ENCODE peak calls at places on chromosomes 6 and 20, in four cellular contexts. One of them, this sample, is unnamed. For H3K27me3, the result is how much of the 10 kb centered on the place peaks cover.

GRCh38 chr6:44649365-44650025 is 262.0 kb downstream of the CDC5L start:
- DNase-seq in mammary epithelial cell: peak
- DNase-seq in fibroblast of lung: peak
- DNase-seq in left lung: no peak
- DNase-seq in this sample: no peak

GRCh38 chr6:116229287-116229913 is 24.5 kb downstream of the TSPYL4 start:
- DNase-seq in mammary epithelial cell: no peak
- DNase-seq in fibroblast of lung: peak
- DNase-seq in left lung: no peak
- DNase-seq in this sample: no peak

GRCh38 chr20:8172191-8172590 is 40.1 kb downstream of the PLCB1 start:
- DNase-seq in mammary epithelial cell: no peak
- DNase-seq in fibroblast of lung: no peak
- DNase-seq in left lung: no peak
- DNase-seq in this sample: no peak

GRCh38 chr6:111736005-111736607 is 130.4 kb upstream of the TRAF3IP2 start:
- DNase-seq in mammary epithelial cell: no peak
- DNase-seq in fibroblast of lung: no peak
- DNase-seq in left lung: no peak
- DNase-seq in this sample: no peak

GRCh38 chr6:146194434-146194833 is 165.6 kb downstream of the GRM1 start:
- DNase-seq in mammary epithelial cell: no peak
- DNase-seq in fibroblast of lung: no peak
- DNase-seq in left lung: no peak
- DNase-seq in this sample: no peak

GRCh38 chr6:89662659-89663223 is 24.2 kb upstream of the LYRM2 start:
- DNase-seq in mammary epithelial cell: no peak
- DNase-seq in fibroblast of lung: no peak
- DNase-seq in left lung: no peak
- DNase-seq in this sample: no peak

GRCh38 chr6:90297124-90297865 is 652 bp upstream of the BACH2 start:
- DNase-seq in mammary epithelial cell: no peak
- DNase-seq in fibroblast of lung: no peak
- DNase-seq in left lung: no peak
- DNase-seq in this sample: no peak

GRCh38 chr20:35595456-35595855 is 20.2 kb upstream of the SPAG4 start:
- DNase-seq in mammary epithelial cell: no peak
- DNase-seq in fibroblast of lung: no peak
- DNase-seq in left lung: peak
- DNase-seq in this sample: no peak

GRCh38 chr20:48605364-48606116 is 222.3 kb downstream of the PREX1 start:
- DNase-seq in mammary epithelial cell: no peak
- DNase-seq in fibroblast of lung: no peak
- DNase-seq in left lung: no peak
- DNase-seq in this sample: peak

GRCh38 chr20:41408131-41408789 is 41.6 kb upstream of the EMILIN3 start:
- DNase-seq in mammary epithelial cell: no peak
- DNase-seq in fibroblast of lung: no peak
- DNase-seq in left lung: no peak
- DNase-seq in this sample: no peak

GRCh38 chr6:156910011-156910334 is 132.8 kb downstream of the ARID1B start:
- DNase-seq in mammary epithelial cell: no peak
- DNase-seq in fibroblast of lung: no peak
- DNase-seq in left lung: no peak
- DNase-seq in this sample: no peak

GRCh38 chr6:111800468-111800760 is 72.8 kb downstream of the FYN start:
- DNase-seq in mammary epithelial cell: no peak
- DNase-seq in fibroblast of lung: no peak
- DNase-seq in left lung: no peak
- DNase-seq in this sample: no peak

GRCh38 chr6:149032599-149033405 is 284.7 kb upstream of the TAB2 start:
- DNase-seq in mammary epithelial cell: peak
- DNase-seq in fibroblast of lung: peak
- DNase-seq in left lung: no peak
- DNase-seq in this sample: no peak

GRCh38 chr6:69863766-69864165 is 2.6 kb upstream of the COL19A1 start:
- DNase-seq in mammary epithelial cell: no peak
- DNase-seq in fibroblast of lung: no peak
- DNase-seq in left lung: no peak
- DNase-seq in this sample: no peak

GRCh38 chr20:20463933-20464374 is 96.0 kb downstream of the INSM1 start:
- DNase-seq in mammary epithelial cell: no peak
- DNase-seq in fibroblast of lung: no peak
- DNase-seq in left lung: no peak
- DNase-seq in this sample: no peak

GRCh38 chr20:24379116-24379927 is 90.1 kb upstream of the SYNDIG1 start:
- DNase-seq in mammary epithelial cell: peak
- DNase-seq in fibroblast of lung: peak
- DNase-seq in left lung: peak
- DNase-seq in this sample: no peak

DNA sequence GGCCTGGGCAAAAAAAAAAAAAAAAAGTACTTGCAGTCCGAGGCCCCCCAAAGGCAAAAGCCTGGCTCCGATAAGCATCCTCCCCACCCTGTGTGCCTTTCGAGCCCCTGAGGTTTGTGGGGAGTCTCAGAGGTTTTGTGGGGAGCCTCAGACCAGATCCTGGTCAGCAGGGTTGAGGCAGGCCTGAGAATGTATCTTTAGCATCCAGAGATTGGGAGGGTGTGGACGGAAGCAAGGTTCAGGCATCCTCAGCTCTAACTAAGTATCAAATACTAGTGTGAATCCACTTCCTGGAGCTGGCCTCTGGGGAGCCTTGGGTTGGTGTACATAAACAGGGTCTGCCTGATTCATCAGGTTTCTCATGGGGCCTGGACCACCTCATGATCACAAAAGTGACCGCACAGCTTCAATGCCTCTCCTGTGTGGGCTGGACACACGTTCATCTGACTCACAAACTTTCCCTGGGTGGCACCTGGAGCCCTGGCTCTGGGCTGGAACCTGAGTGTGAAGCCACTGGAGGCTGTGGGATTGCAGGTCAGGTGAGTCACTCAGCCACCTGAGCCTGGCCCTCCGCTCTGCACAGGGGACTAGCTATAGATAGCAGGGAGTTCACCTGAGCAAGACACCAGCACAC is 24.4 kb downstream of the PCMTD2 start:
- DNase-seq in mammary epithelial cell: peak
- DNase-seq in fibroblast of lung: no peak
- DNase-seq in left lung: peak
- DNase-seq in this sample: no peak
- H3K27me3 ChIP-seq in mammary epithelial cell: under half
- H3K27me3 ChIP-seq in fibroblast of lung: under half
- H3K27me3 ChIP-seq in left lung: under half
- H3K27me3 ChIP-seq in this sample: under half

GRCh38 chr20:50378170-50379000 is 131.8 kb upstream of the PTPN1 start:
- DNase-seq in mammary epithelial cell: no peak
- DNase-seq in fibroblast of lung: no peak
- DNase-seq in left lung: no peak
- DNase-seq in this sample: no peak
- H3K4me3 ChIP-seq in mammary epithelial cell: no peak
- H3K4me3 ChIP-seq in fibroblast of lung: peak
- H3K4me3 ChIP-seq in left lung: peak
- H3K4me3 ChIP-seq in this sample: peak

GRCh38 chr20:21702553-21703467 is 2.7 kb upstream of the PAX1 start:
- DNase-seq in mammary epithelial cell: peak
- DNase-seq in fibroblast of lung: peak
- DNase-seq in left lung: no peak
- DNase-seq in this sample: no peak

GRCh38 chr20:21703740-21704407 is 1.6 kb upstream of the PAX1 start:
- DNase-seq in mammary epithelial cell: no peak
- DNase-seq in fibroblast of lung: no peak
- DNase-seq in left lung: no peak
- DNase-seq in this sample: no peak

GRCh38 chr20:21706345-21707195 is 1.1 kb downstream of the PAX1 start:
- DNase-seq in mammary epithelial cell: no peak
- DNase-seq in fibroblast of lung: no peak
- DNase-seq in left lung: no peak
- DNase-seq in this sample: no peak

GRCh38 chr20:21705466-21706344 is at the start of gene PAX1:
- DNase-seq in mammary epithelial cell: no peak
- DNase-seq in fibroblast of lung: no peak
- DNase-seq in left lung: no peak
- DNase-seq in this sample: no peak

DNA sequence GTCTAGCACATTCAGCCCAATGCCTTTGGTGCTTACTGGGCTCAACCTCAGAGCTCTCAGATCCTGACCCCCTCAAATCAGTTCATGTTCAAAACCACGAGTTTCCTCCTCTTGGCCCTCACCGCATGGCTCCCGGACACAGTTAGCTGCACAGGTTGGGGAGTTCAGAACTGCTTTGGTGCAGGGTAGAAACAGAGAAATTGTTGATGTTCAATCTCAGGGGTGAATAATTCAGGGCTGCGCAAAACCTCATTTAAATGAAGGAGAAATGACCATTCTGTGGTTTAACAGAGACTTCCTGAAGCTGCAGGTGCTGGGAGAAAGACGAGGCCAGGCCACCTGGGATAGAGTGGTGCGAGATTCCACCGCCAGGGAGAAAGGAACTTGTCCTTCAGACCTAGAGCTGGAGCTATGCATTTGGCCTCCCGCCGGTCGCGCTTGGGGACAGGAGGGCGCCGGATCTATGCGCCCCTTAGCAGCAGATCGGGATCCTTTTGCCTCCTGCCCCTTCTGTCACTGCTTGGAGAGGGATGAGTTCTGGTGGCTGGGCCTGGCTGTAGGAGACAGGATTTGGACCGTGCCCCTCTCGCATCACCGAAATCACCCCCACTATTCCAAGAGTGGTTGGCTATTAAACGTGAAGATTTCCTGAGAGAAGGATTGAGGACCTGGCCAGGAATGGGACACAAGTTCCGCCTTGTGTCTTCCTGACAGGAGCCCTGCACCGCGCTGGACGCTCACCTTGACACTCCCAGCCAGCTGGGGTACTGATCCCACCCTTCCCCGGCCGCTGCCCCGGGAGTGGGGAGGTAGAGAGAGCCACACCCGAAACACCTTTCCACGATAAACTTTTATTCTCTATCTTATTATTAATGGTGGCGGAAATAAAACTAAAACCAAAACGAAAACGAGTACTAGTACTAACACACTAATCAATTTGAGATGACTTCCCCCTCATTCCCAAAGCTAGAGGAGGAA is 767 bp upstream of the PAX1 start:
- DNase-seq in mammary epithelial cell: no peak
- DNase-seq in fibroblast of lung: no peak
- DNase-seq in left lung: no peak
- DNase-seq in this sample: no peak
- H3K27me3 ChIP-seq in mammary epithelial cell: half or more
- H3K27me3 ChIP-seq in fibroblast of lung: under half
- H3K27me3 ChIP-seq in left lung: half or more
- H3K27me3 ChIP-seq in this sample: half or more

GRCh38 chr6:142841915-142842314 is 103.1 kb downstream of the HIVEP2 start:
- DNase-seq in mammary epithelial cell: no peak
- DNase-seq in fibroblast of lung: no peak
- DNase-seq in left lung: no peak
- DNase-seq in this sample: no peak

GRCh38 chr6:142843344-142843743 is 101.6 kb downstream of the HIVEP2 start:
- DNase-seq in mammary epithelial cell: no peak
- DNase-seq in fibroblast of lung: no peak
- DNase-seq in left lung: no peak
- DNase-seq in this sample: no peak

GRCh38 chr6:142845143-142845571 is 99.8 kb downstream of the HIVEP2 start:
- DNase-seq in mammary epithelial cell: peak
- DNase-seq in fibroblast of lung: peak
- DNase-seq in left lung: no peak
- DNase-seq in this sample: no peak

GRCh38 chr6:142844065-142844755 is 100.8 kb downstream of the HIVEP2 start:
- DNase-seq in mammary epithelial cell: no peak
- DNase-seq in fibroblast of lung: peak
- DNase-seq in left lung: no peak
- DNase-seq in this sample: no peak

DNA sequence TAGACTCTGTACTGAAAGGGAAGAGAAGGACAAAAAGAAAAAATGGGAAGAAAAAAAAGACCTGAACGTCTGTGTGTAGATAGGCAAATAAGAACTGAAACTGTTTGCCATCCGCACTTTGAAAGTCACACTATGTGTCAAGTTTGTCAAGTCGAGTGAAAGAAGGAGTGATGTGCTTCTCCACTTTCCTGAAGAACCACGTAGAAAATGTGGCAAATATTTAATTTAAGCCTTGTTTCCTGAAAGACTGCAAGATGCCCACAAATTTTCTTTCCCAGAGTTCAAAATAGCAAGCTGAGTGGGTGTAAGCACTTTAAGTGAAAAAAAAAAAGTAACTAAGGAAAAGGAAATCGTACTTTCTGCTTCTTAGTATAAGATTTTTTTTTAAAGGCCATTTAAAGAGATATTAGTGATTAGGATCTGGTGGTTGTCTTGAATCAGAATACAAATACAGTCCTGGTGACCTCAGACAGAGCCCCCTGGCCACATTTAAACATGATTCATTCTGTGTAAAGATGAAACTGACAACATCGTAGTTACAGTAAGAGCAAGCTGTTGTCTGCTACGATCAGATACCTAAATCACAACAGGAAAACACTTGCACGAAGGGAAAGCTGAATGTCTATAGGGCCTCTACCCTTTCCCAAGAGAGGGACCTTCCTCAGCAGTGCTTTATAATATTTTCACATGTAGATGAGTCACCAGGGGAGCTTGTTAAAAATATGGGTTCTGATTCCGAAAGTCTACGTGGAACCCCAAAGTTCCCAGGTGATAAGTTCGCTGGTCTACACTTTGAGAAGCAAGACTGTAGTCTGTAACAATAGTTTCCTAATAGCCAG is 102.3 kb downstream of the HIVEP2 start:
- DNase-seq in mammary epithelial cell: peak
- DNase-seq in fibroblast of lung: peak
- DNase-seq in left lung: no peak
- DNase-seq in this sample: no peak
- H3K4me3 ChIP-seq in mammary epithelial cell: peak
- H3K4me3 ChIP-seq in fibroblast of lung: peak
- H3K4me3 ChIP-seq in left lung: no peak
- H3K4me3 ChIP-seq in this sample: peak

DNA sequence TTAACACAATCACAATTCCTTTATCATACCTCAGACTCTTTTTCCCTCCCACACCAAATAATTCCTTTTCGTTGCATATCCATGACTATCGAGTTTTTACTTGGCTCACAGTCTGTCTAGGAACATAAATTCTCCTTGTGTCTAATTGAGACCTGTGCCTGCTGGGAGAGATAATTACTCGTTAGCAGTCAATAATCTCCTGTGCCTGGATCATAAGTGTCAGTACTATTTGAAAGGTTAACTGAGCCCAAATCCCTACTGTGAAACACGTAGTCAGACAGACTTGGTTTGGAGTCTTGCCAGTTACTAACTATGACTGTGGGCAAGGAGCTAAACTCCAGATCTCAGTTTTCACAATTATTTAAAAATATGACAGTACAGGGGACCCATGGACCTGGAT is 5.7 kb upstream of the CTNNBL1 start:
- DNase-seq in mammary epithelial cell: no peak
- DNase-seq in fibroblast of lung: no peak
- DNase-seq in left lung: no peak
- DNase-seq in this sample: no peak
- H3K27me3 ChIP-seq in mammary epithelial cell: under half
- H3K27me3 ChIP-seq in fibroblast of lung: under half
- H3K27me3 ChIP-seq in left lung: under half
- H3K27me3 ChIP-seq in this sample: under half